ENCODE peak calls at places on chromosomes 1 and 21, in five cellular contexts. X is tibial artery, P is coronary artery, H is endothelial cell, Z is choroid plexus epithelial cell. L is an unnamed sample.

GRCh38 chr1:24481098-24481497 is 21.5 kb upstream of the RCAN3 start:
- DNase-seq in P (no peak), X (no peak), H (peak; percentile 10), Z (no peak), L (no peak)

GRCh38 chr1:100164226-100164625 is 13.8 kb downstream of the LRRC39 start:
- DNase-seq in H (no peak), X (no peak), P (no peak), Z (peak; percentile 78), L (peak; percentile 76)

GRCh38 chr1:219379691-219380090 is 206.0 kb downstream of the LYPLAL1 start:
- DNase-seq in Z (no peak), X (no peak), H (no peak), P (no peak), L (no peak)

GRCh38 chr1:77484926-77485325 is 197.5 kb downstream of the ZZZ3 start:
- DNase-seq in P (no peak), X (no peak), Z (no peak), H (no peak), L (no peak)

GRCh38 chr1:81594211-81594610 is 206.5 kb upstream of the ADGRL2 start:
- DNase-seq in Z (no peak), P (no peak), H (no peak), X (no peak), L (no peak)

GRCh38 chr1:50110084-50110615 is 1.4 kb downstream of the ELAVL4 start:
- DNase-seq in P (no peak), Z (no peak), H (no peak), X (no peak), L (no peak)

GRCh38 chr1:99590578-99591209 is 55.2 kb upstream of the PALMD start:
- DNase-seq in Z (peak; percentile 88), H (no peak), P (no peak), X (no peak), L (no peak)

GRCh38 chr1:20686878-20687725 is 25.9 kb upstream of the DDOST start:
- DNase-seq in X (no peak), H (no peak), Z (no peak), P (no peak), L (no peak)

GRCh38 chr1:44881011-44881632 is 38.1 kb upstream of the PTCH2 start:
- DNase-seq in H (no peak), X (peak; percentile 65), P (no peak), Z (peak; percentile 71), L (peak; percentile 44)

GRCh38 chr1:118504231-118504644 is 319.2 kb upstream of the SPAG17 start:
- DNase-seq in Z (no peak), H (peak; percentile 47), X (no peak), P (no peak), L (no peak)

GRCh38 chr1:157240495-157241184 is 102.4 kb upstream of the ETV3 start:
- DNase-seq in Z (no peak), H (no peak), X (no peak), P (no peak), L (no peak)

GRCh38 chr1:8847990-8848389 is 30.5 kb downstream of the ENO1 start:
- DNase-seq in Z (no peak), H (no peak), X (no peak), P (no peak), L (no peak)

GRCh38 chr1:30984167-30984870 is 75.8 kb upstream of the SDC3 start:
- DNase-seq in Z (no peak), H (no peak), X (no peak), P (no peak), L (no peak)

GRCh38 chr1:5858844-5859407 is 133.3 kb downstream of the NPHP4 start:
- DNase-seq in H (no peak), Z (no peak), P (no peak), X (no peak), L (no peak)

GRCh38 chr1:36008546-36009197 is 75.2 kb upstream of the TEKT2 start:
- DNase-seq in H (no peak), P (no peak), X (no peak), Z (peak; percentile 87), L (no peak)

GRCh38 chr1:29394521-29394921 is 158.2 kb downstream of the PTPRU start:
- DNase-seq in X (no peak), H (no peak), Z (no peak), P (peak; percentile 65), L (no peak)

GRCh38 chr1:155169541-155169940 is 3.6 kb downstream of the KRTCAP2 start:
- DNase-seq in X (no peak), P (peak; percentile 58), H (no peak), Z (no peak), L (no peak)

GRCh38 chr21:32519945-32520884 is 65.1 kb downstream of the TCP10L start:
- DNase-seq in Z (no peak), H (no peak), P (no peak), X (no peak), L (no peak)

DNA sequence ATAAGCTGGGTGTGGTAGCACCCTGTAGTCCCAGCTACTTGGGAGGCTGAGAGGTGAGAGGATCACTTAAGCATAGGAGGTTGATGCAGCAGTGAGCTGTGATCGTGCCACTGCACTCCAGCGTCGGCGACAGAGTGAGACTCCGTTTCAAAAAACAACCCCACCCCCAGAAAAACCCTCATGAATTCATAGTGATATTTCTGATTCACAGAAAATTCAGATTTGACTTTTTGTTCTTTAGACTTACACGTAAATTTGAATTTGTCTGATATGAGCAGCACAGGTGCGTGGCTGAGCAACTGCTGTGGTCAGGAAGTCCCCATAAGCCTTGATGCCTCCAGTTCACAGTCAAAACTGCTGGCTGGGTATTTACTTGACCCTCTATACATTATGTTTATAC is 10.0 kb upstream of the MORC3 start:
- DNase-seq in Z (no peak), X (no peak), H (no peak), P (no peak), L (no peak)
- TF ChIP-seq CTCF in Z (no peak), X (no peak), H (no peak), P (no peak), L (no peak)

GRCh38 chr21:39911286-39911685 is 44.0 kb downstream of the PCP4 start:
- DNase-seq in X (no peak), H (no peak), Z (no peak), P (no peak), L (no peak)
- TF ChIP-seq CTCF in X (no peak), H (peak; percentile 22), Z (no peak), P (no peak), L (no peak)

GRCh38 chr1:182444497-182444896 is 5.4 kb upstream of the RGSL1 start:
- DNase-seq in X (no peak), Z (no peak), P (no peak), H (no peak), L (no peak)
- TF ChIP-seq CTCF in X (no peak), Z (peak; percentile 29), P (no peak), H (no peak), L (peak; percentile 10)

GRCh38 chr1:223802602-223803001 is 43.1 kb downstream of the TP53BP2 start:
- DNase-seq in P (no peak), Z (no peak), X (no peak), H (no peak), L (no peak)
- TF ChIP-seq CTCF in P (no peak), Z (no peak), X (no peak), H (no peak), L (no peak)

GRCh38 chr1:110281363-110282290 is 57.5 kb upstream of the RBM15 start:
- DNase-seq in H (no peak), X (no peak), P (peak; percentile 54), Z (peak; percentile 10), L (no peak)

GRCh38 chr1:110283677-110284076 is 55.5 kb upstream of the RBM15 start:
- DNase-seq in P (no peak), Z (peak; percentile 49), X (no peak), H (no peak), L (no peak)

GRCh38 chr1:110282395-110282794 is 56.8 kb upstream of the RBM15 start:
- DNase-seq in Z (no peak), H (no peak), P (peak; percentile 26), X (no peak), L (no peak)

GRCh38 chr1:110280804-110281203 is 58.4 kb upstream of the RBM15 start:
- DNase-seq in Z (no peak), P (peak; percentile 64), H (no peak), X (no peak), L (no peak)

DNA sequence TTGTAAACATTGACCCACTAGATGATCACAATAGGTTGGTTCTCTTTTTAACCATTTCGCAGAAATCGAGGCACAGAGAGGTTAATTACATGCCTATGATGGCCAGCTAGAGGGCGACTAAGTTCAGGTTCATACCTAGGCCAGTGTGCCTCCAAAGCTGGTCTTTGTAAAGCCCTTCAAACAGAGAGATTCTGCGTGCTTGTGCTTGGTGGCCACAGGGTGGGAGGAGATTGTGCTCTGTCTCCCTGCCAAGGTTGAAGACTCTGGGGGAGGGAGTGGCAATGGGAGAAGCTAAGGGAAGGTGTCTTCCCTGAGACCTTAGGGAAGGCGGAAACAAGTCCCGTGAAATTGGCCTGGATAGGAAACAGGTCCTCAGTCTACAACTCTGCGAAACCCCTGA is 59.1 kb upstream of the RBM15 start:
- DNase-seq in P (no peak), Z (no peak), X (no peak), H (no peak), L (no peak)
- TF ChIP-seq CTCF in P (no peak), Z (no peak), X (no peak), H (no peak), L (no peak)

GRCh38 chr1:245751671-245752070 is 596.9 kb downstream of the KIF26B start:
- DNase-seq in Z (peak; percentile 72), P (no peak), X (no peak), H (no peak), L (peak; percentile 42)

GRCh38 chr1:245751111-245751510 is 596.3 kb downstream of the KIF26B start:
- DNase-seq in H (no peak), P (no peak), Z (peak; percentile 96), X (no peak), L (peak; percentile 41)

GRCh38 chr1:245753807-245754206 is 599.0 kb downstream of the KIF26B start:
- DNase-seq in Z (no peak), H (no peak), X (no peak), P (no peak), L (no peak)

GRCh38 chr1:245752551-245752950 is 597.8 kb downstream of the KIF26B start:
- DNase-seq in H (no peak), Z (no peak), X (no peak), P (no peak), L (no peak)

GRCh38 chr1:245754463-245754961 is 599.7 kb downstream of the KIF26B start:
- DNase-seq in Z (no peak), H (no peak), X (no peak), P (no peak), L (no peak)
- TF ChIP-seq CTCF in Z (no peak), H (no peak), X (no peak), P (no peak), L (no peak)

DNA sequence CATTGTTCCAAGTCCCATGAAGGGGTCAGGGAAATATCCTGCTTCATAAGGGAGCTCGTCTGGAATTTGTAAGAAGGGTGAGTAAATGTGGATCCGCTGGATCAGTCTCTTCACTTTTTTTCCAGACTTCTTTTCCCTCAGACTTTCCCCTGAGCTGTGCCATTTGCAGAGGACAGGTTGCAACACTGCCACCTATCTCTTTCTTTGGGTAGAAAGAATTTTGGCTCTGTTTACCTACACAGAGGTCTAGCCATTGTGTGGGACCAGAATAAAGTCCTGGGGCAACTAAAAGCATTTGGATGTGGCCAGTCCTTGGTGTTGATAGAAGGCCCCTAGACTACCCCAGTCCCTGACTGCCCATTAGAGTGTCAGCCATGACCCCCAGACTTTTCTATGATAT is 1146.7 kb upstream of the PRMT6 start:
- DNase-seq in X (no peak), H (no peak), Z (no peak), P (no peak), L (no peak)
- TF ChIP-seq CTCF in X (no peak), H (no peak), Z (no peak), P (no peak), L (no peak)

L was measured in AG09319.